ENCODE peak calls at places on chromosomes 5 and 9, in eight cellular contexts. One of them, this sample, is unnamed.

GRCh38 chr5:134038143-134038542 is 33.4 kb upstream of the VDAC1 start:
- DNase-seq in left ventricle myocardium inferior: no peak
- DNase-seq in CD8-positive, alpha-beta memory T cell: no peak
- DNase-seq in HepG2: peak; percentile 71
- DNase-seq in hepatocyte: peak; percentile 35
- DNase-seq in lung: no peak
- DNase-seq in SK-N-SH: no peak
- DNase-seq in transverse colon: no peak
- DNase-seq in this sample: no peak

GRCh38 chr9:8365029-8365428 is 565.5 kb upstream of the DMAC1 start:
- DNase-seq in left ventricle myocardium inferior: no peak
- DNase-seq in CD8-positive, alpha-beta memory T cell: no peak
- DNase-seq in HepG2: no peak
- DNase-seq in hepatocyte: peak; percentile 47
- DNase-seq in lung: no peak
- DNase-seq in SK-N-SH: no peak
- DNase-seq in transverse colon: no peak
- DNase-seq in this sample: no peak

GRCh38 chr5:102583663-102584062 is 84.9 kb upstream of the SLCO6A1 start:
- DNase-seq in left ventricle myocardium inferior: no peak
- DNase-seq in CD8-positive, alpha-beta memory T cell: no peak
- DNase-seq in HepG2: no peak
- DNase-seq in hepatocyte: peak; percentile 21
- DNase-seq in lung: no peak
- DNase-seq in SK-N-SH: peak; percentile 8
- DNase-seq in transverse colon: no peak
- DNase-seq in this sample: no peak

GRCh38 chr5:119290161-119290569 is 65.7 kb upstream of the TNFAIP8 start:
- DNase-seq in left ventricle myocardium inferior: no peak
- DNase-seq in CD8-positive, alpha-beta memory T cell: no peak
- DNase-seq in HepG2: no peak
- DNase-seq in hepatocyte: no peak
- DNase-seq in lung: no peak
- DNase-seq in SK-N-SH: no peak
- DNase-seq in transverse colon: no peak
- DNase-seq in this sample: no peak

GRCh38 chr5:40150896-40151295 is 528.8 kb upstream of the PTGER4 start:
- DNase-seq in left ventricle myocardium inferior: no peak
- DNase-seq in CD8-positive, alpha-beta memory T cell: no peak
- DNase-seq in HepG2: no peak
- DNase-seq in hepatocyte: no peak
- DNase-seq in lung: no peak
- DNase-seq in SK-N-SH: no peak
- DNase-seq in transverse colon: no peak
- DNase-seq in this sample: no peak

GRCh38 chr5:10009802-10010201 is 239.9 kb downstream of the ATPSCKMT start:
- DNase-seq in left ventricle myocardium inferior: no peak
- DNase-seq in CD8-positive, alpha-beta memory T cell: no peak
- DNase-seq in HepG2: no peak
- DNase-seq in hepatocyte: no peak
- DNase-seq in lung: no peak
- DNase-seq in SK-N-SH: no peak
- DNase-seq in transverse colon: no peak
- DNase-seq in this sample: no peak

GRCh38 chr5:67238191-67238590 is 41.6 kb upstream of the CD180 start:
- DNase-seq in left ventricle myocardium inferior: no peak
- DNase-seq in CD8-positive, alpha-beta memory T cell: no peak
- DNase-seq in HepG2: no peak
- DNase-seq in hepatocyte: peak; percentile 39
- DNase-seq in lung: no peak
- DNase-seq in SK-N-SH: no peak
- DNase-seq in transverse colon: no peak
- DNase-seq in this sample: no peak

GRCh38 chr5:73213566-73213998 is 40.6 kb downstream of the TMEM174 start:
- DNase-seq in left ventricle myocardium inferior: no peak
- DNase-seq in CD8-positive, alpha-beta memory T cell: no peak
- DNase-seq in HepG2: no peak
- DNase-seq in hepatocyte: no peak
- DNase-seq in lung: no peak
- DNase-seq in SK-N-SH: no peak
- DNase-seq in transverse colon: no peak
- DNase-seq in this sample: no peak

DNA sequence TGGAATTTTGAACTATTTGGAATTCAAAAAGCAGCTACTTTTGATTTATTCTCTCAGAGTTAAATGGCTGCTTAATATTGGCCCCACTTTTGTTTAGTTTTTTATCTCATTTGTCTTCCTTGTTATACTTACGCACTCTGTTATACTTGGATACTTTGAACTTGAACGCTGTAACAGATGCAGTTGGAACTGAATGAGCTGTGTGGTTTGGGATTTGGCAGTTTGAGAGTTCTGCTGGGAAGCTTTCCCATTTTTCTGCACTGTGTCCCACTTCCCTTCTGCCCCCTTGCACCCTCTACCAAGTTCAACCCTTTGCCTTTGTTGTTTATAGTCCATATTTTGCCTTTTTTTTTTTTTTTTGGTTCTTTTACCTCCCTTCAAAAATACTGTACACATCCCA is 3.8 kb downstream of the RHOBTB3 start:
- DNase-seq in left ventricle myocardium inferior: no peak
- DNase-seq in CD8-positive, alpha-beta memory T cell: no peak
- DNase-seq in HepG2: no peak
- DNase-seq in hepatocyte: no peak
- DNase-seq in lung: no peak
- DNase-seq in SK-N-SH: no peak
- DNase-seq in transverse colon: no peak
- DNase-seq in this sample: no peak
- H3K4me3 ChIP-seq in left ventricle myocardium inferior: peak overlapping the region; percentile 89
- H3K4me3 ChIP-seq in CD8-positive, alpha-beta memory T cell: no peak overlapping the region
- H3K4me3 ChIP-seq in HepG2: no peak overlapping the region
- H3K4me3 ChIP-seq in hepatocyte: no peak overlapping the region
- H3K4me3 ChIP-seq in lung: no peak overlapping the region
- H3K4me3 ChIP-seq in SK-N-SH: peak overlapping the region; percentile 13
- H3K4me3 ChIP-seq in transverse colon: peak overlapping the region; percentile 6
- H3K4me3 ChIP-seq in this sample: peak overlapping the region; percentile 95

GRCh38 chr9:124284237-124284831 is 26.6 kb downstream of the NEK6 start:
- DNase-seq in left ventricle myocardium inferior: peak; percentile 68
- DNase-seq in CD8-positive, alpha-beta memory T cell: no peak
- DNase-seq in HepG2: peak; percentile 86
- DNase-seq in hepatocyte: peak; percentile 39
- DNase-seq in lung: no peak
- DNase-seq in SK-N-SH: no peak
- DNase-seq in transverse colon: no peak
- DNase-seq in this sample: no peak
- H3K4me1 ChIP-seq in left ventricle myocardium inferior: peaks cover 79% of the 10 kb centered on the region
- H3K4me1 ChIP-seq in CD8-positive, alpha-beta memory T cell: peaks cover 17% of the 10 kb centered on the region
- H3K4me1 ChIP-seq in HepG2: peaks cover 100% of the 10 kb centered on the region
- H3K4me1 ChIP-seq in hepatocyte: peaks cover 58% of the 10 kb centered on the region
- H3K4me1 ChIP-seq in lung: peaks cover 56% of the 10 kb centered on the region
- H3K4me1 ChIP-seq in SK-N-SH: peaks cover 12% of the 10 kb centered on the region
- H3K4me1 ChIP-seq in transverse colon: peaks cover 49% of the 10 kb centered on the region
- H3K4me1 ChIP-seq in this sample: peaks cover 15% of the 10 kb centered on the region

GRCh38 chr9:121698627-121699270 is 47.3 kb downstream of the DAB2IP start:
- DNase-seq in left ventricle myocardium inferior: no peak
- DNase-seq in CD8-positive, alpha-beta memory T cell: peak; percentile 6
- DNase-seq in HepG2: no peak
- DNase-seq in hepatocyte: peak; percentile 76
- DNase-seq in lung: no peak
- DNase-seq in SK-N-SH: peak; percentile 96
- DNase-seq in transverse colon: no peak
- DNase-seq in this sample: no peak
- H3K4me3 ChIP-seq in left ventricle myocardium inferior: peak overlapping the region; percentile 71
- H3K4me3 ChIP-seq in CD8-positive, alpha-beta memory T cell: no peak overlapping the region
- H3K4me3 ChIP-seq in HepG2: no peak overlapping the region
- H3K4me3 ChIP-seq in hepatocyte: peak overlapping the region; percentile 55
- H3K4me3 ChIP-seq in lung: peak overlapping the region; percentile 54
- H3K4me3 ChIP-seq in SK-N-SH: peak overlapping the region; percentile 76
- H3K4me3 ChIP-seq in transverse colon: peak overlapping the region; percentile 52
- H3K4me3 ChIP-seq in this sample: peak overlapping the region; percentile 64

GRCh38 chr9:110029815-110030480 is 178.0 kb downstream of the C9orf152 start:
- DNase-seq in left ventricle myocardium inferior: no peak
- DNase-seq in CD8-positive, alpha-beta memory T cell: no peak
- DNase-seq in HepG2: no peak
- DNase-seq in hepatocyte: no peak
- DNase-seq in lung: no peak
- DNase-seq in SK-N-SH: no peak
- DNase-seq in transverse colon: no peak
- DNase-seq in this sample: no peak

GRCh38 chr9:110030632-110031031 is 177.3 kb downstream of the C9orf152 start:
- DNase-seq in left ventricle myocardium inferior: no peak
- DNase-seq in CD8-positive, alpha-beta memory T cell: no peak
- DNase-seq in HepG2: no peak
- DNase-seq in hepatocyte: no peak
- DNase-seq in lung: no peak
- DNase-seq in SK-N-SH: no peak
- DNase-seq in transverse colon: no peak
- DNase-seq in this sample: no peak

GRCh38 chr9:110036286-110036685 is 171.7 kb downstream of the C9orf152 start:
- DNase-seq in left ventricle myocardium inferior: no peak
- DNase-seq in CD8-positive, alpha-beta memory T cell: no peak
- DNase-seq in HepG2: no peak
- DNase-seq in hepatocyte: no peak
- DNase-seq in lung: no peak
- DNase-seq in SK-N-SH: no peak
- DNase-seq in transverse colon: no peak
- DNase-seq in this sample: no peak

GRCh38 chr9:110031511-110032173 is 176.3 kb downstream of the C9orf152 start:
- DNase-seq in left ventricle myocardium inferior: no peak
- DNase-seq in CD8-positive, alpha-beta memory T cell: no peak
- DNase-seq in HepG2: no peak
- DNase-seq in hepatocyte: peak; percentile 38
- DNase-seq in lung: no peak
- DNase-seq in SK-N-SH: no peak
- DNase-seq in transverse colon: no peak
- DNase-seq in this sample: no peak

GRCh38 chr9:110033869-110034268 is 174.1 kb downstream of the C9orf152 start:
- DNase-seq in left ventricle myocardium inferior: no peak
- DNase-seq in CD8-positive, alpha-beta memory T cell: no peak
- DNase-seq in HepG2: no peak
- DNase-seq in hepatocyte: no peak
- DNase-seq in lung: no peak
- DNase-seq in SK-N-SH: no peak
- DNase-seq in transverse colon: no peak
- DNase-seq in this sample: no peak
- H3K4me1 ChIP-seq in left ventricle myocardium inferior: peaks cover 36% of the 10 kb centered on the region
- H3K4me1 ChIP-seq in CD8-positive, alpha-beta memory T cell: peaks cover 17% of the 10 kb centered on the region
- H3K4me1 ChIP-seq in HepG2: peaks cover 23% of the 10 kb centered on the region
- H3K4me1 ChIP-seq in hepatocyte: peaks cover 8% of the 10 kb centered on the region
- H3K4me1 ChIP-seq in lung: no peaks in the 10 kb centered on the region
- H3K4me1 ChIP-seq in SK-N-SH: peaks cover 27% of the 10 kb centered on the region
- H3K4me1 ChIP-seq in transverse colon: no peaks in the 10 kb centered on the region
- H3K4me1 ChIP-seq in this sample: peaks cover 5% of the 10 kb centered on the region

GRCh38 chr5:138605254-138605972 is 30.2 kb upstream of the HSPA9 start:
- DNase-seq in left ventricle myocardium inferior: no peak
- DNase-seq in CD8-positive, alpha-beta memory T cell: no peak
- DNase-seq in HepG2: no peak
- DNase-seq in hepatocyte: no peak
- DNase-seq in lung: no peak
- DNase-seq in SK-N-SH: no peak
- DNase-seq in transverse colon: no peak
- DNase-seq in this sample: no peak

GRCh38 chr5:138604176-138604785 is 29.1 kb upstream of the HSPA9 start:
- DNase-seq in left ventricle myocardium inferior: no peak
- DNase-seq in CD8-positive, alpha-beta memory T cell: no peak
- DNase-seq in HepG2: no peak
- DNase-seq in hepatocyte: no peak
- DNase-seq in lung: no peak
- DNase-seq in SK-N-SH: no peak
- DNase-seq in transverse colon: no peak
- DNase-seq in this sample: no peak

GRCh38 chr5:138602371-138603000 is 27.3 kb upstream of the HSPA9 start:
- DNase-seq in left ventricle myocardium inferior: no peak
- DNase-seq in CD8-positive, alpha-beta memory T cell: no peak
- DNase-seq in HepG2: no peak
- DNase-seq in hepatocyte: no peak
- DNase-seq in lung: no peak
- DNase-seq in SK-N-SH: peak; percentile 50
- DNase-seq in transverse colon: no peak
- DNase-seq in this sample: no peak

GRCh38 chr5:138601444-138601843 is 26.2 kb upstream of the HSPA9 start:
- DNase-seq in left ventricle myocardium inferior: no peak
- DNase-seq in CD8-positive, alpha-beta memory T cell: no peak
- DNase-seq in HepG2: no peak
- DNase-seq in hepatocyte: peak; percentile 67
- DNase-seq in lung: peak; percentile 42
- DNase-seq in SK-N-SH: no peak
- DNase-seq in transverse colon: peak; percentile 10
- DNase-seq in this sample: no peak

GRCh38 chr5:138603521-138603920 is 28.3 kb upstream of the HSPA9 start:
- DNase-seq in left ventricle myocardium inferior: no peak
- DNase-seq in CD8-positive, alpha-beta memory T cell: no peak
- DNase-seq in HepG2: no peak
- DNase-seq in hepatocyte: peak; percentile 39
- DNase-seq in lung: no peak
- DNase-seq in SK-N-SH: no peak
- DNase-seq in transverse colon: no peak
- DNase-seq in this sample: no peak
- H3K4me3 ChIP-seq in left ventricle myocardium inferior: no peak overlapping the region
- H3K4me3 ChIP-seq in CD8-positive, alpha-beta memory T cell: no peak overlapping the region
- H3K4me3 ChIP-seq in HepG2: no peak overlapping the region
- H3K4me3 ChIP-seq in hepatocyte: no peak overlapping the region
- H3K4me3 ChIP-seq in lung: no peak overlapping the region
- H3K4me3 ChIP-seq in SK-N-SH: no peak overlapping the region
- H3K4me3 ChIP-seq in transverse colon: no peak overlapping the region
- H3K4me3 ChIP-seq in this sample: no peak overlapping the region

GRCh38 chr9:22354699-22355384 is 91.8 kb upstream of the DMRTA1 start:
- DNase-seq in left ventricle myocardium inferior: no peak
- DNase-seq in CD8-positive, alpha-beta memory T cell: no peak
- DNase-seq in HepG2: no peak
- DNase-seq in hepatocyte: no peak
- DNase-seq in lung: no peak
- DNase-seq in SK-N-SH: no peak
- DNase-seq in transverse colon: no peak
- DNase-seq in this sample: no peak

DNA sequence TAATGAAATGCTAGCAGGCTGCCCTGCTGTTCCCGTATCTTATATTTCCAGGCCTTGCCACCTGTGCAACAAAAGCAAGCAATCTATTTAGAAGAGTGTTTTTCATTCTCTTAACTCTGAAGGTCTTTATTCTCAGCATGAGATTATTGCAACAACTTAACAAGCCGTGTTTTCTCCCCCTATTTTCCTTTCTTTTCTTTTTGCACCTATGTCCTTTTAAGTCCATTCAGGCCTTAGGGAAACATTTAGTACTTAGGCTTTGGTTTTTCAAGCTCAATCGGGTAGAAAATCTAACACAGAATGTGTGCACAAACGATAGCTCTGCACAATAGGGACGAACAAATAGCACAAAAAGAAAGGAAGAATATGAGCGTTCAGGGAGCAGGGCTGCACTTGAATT is 89.6 kb upstream of the DMRTA1 start:
- DNase-seq in left ventricle myocardium inferior: no peak
- DNase-seq in CD8-positive, alpha-beta memory T cell: no peak
- DNase-seq in HepG2: no peak
- DNase-seq in hepatocyte: no peak
- DNase-seq in lung: no peak
- DNase-seq in SK-N-SH: no peak
- DNase-seq in transverse colon: no peak
- DNase-seq in this sample: no peak
- H3K4me1 ChIP-seq in left ventricle myocardium inferior: no peaks in the 10 kb centered on the region
- H3K4me1 ChIP-seq in CD8-positive, alpha-beta memory T cell: no peaks in the 10 kb centered on the region
- H3K4me1 ChIP-seq in HepG2: no peaks in the 10 kb centered on the region
- H3K4me1 ChIP-seq in hepatocyte: no peaks in the 10 kb centered on the region
- H3K4me1 ChIP-seq in lung: no peaks in the 10 kb centered on the region
- H3K4me1 ChIP-seq in SK-N-SH: no peaks in the 10 kb centered on the region
- H3K4me1 ChIP-seq in transverse colon: no peaks in the 10 kb centered on the region
- H3K4me1 ChIP-seq in this sample: no peaks in the 10 kb centered on the region